ENCODE peak calls at places on chromosomes 11 and 22, in eight cellular contexts. E is GM23338, Q is A549, O is HCT116, Z is Panc1, A is SK-N-SH, R is HepG2, I is GM12878. N is an unnamed sample.

GRCh38 chr11:71173709-71174108 is 78.7 kb downstream of the SHANK2 start:
- DNase-seq in E (no peak), Q (no peak), O (no peak), Z (no peak), A (no peak), R (no peak), I (no peak), N (no peak)

GRCh38 chr22:47602732-47603131 is 840.3 kb downstream of the TBC1D22A start:
- DNase-seq in E (no peak), Q (no peak), O (no peak), Z (no peak), A (peak), R (no peak), I (no peak), N (no peak)

GRCh38 chr11:113477321-113477720 is 2.1 kb upstream of the DRD2 start:
- DNase-seq in E (peak), Q (no peak), O (no peak), Z (no peak), A (peak), R (no peak), I (no peak), N (no peak)

GRCh38 chr11:32400670-32401369 is 34.5 kb downstream of the WT1 start:
- DNase-seq in E (no peak), Q (no peak), O (no peak), Z (no peak), A (no peak), R (no peak), I (no peak), N (no peak)

GRCh38 chr22:38135133-38135706 is 24.7 kb upstream of the BAIAP2L2 start:
- DNase-seq in E (no peak), Q (peak), O (peak), Z (no peak), A (no peak), R (no peak), I (no peak), N (peak)

GRCh38 chr11:69280994-69281393 is 13.0 kb upstream of the MYEOV start:
- DNase-seq in E (no peak), Q (peak), O (peak), Z (no peak), A (no peak), R (no peak), I (no peak), N (no peak)

GRCh38 chr11:108501396-108501795 is 3.2 kb upstream of the POGLUT3 start:
- DNase-seq in E (no peak), Q (no peak), O (no peak), Z (no peak), A (no peak), R (no peak), I (no peak), N (no peak)

GRCh38 chr11:65586676-65587075 is 8.9 kb downstream of the KCNK7 start:
- DNase-seq in E (peak), Q (no peak), O (no peak), Z (no peak), A (peak), R (no peak), I (no peak), N (no peak)

GRCh38 chr11:64410396-64410718 is 51.4 kb downstream of the RPS6KA4 start:
- DNase-seq in E (no peak), Q (no peak), O (no peak), Z (no peak), A (no peak), R (no peak), I (no peak), N (no peak)

GRCh38 chr11:48066881-48067800 is 86.8 kb downstream of the PTPRJ start:
- DNase-seq in E (no peak), Q (no peak), O (no peak), Z (no peak), A (no peak), R (no peak), I (no peak), N (peak)

GRCh38 chr11:132610216-132610615 is 922.1 kb downstream of the OPCML start:
- DNase-seq in E (no peak), Q (no peak), O (no peak), Z (no peak), A (no peak), R (no peak), I (no peak), N (no peak)
- TF ChIP-seq REST in E (no peak), Q (no peak), O (no peak), Z (no peak), A (no peak), R (no peak), I (no peak), N (no peak)

GRCh38 chr11:19345519-19345847 is 104.7 kb upstream of the E2F8 start:
- DNase-seq in E (peak), Q (no peak), O (no peak), Z (no peak), A (peak), R (no peak), I (no peak), N (no peak)
- H3K4me3 ChIP-seq in E (peak), Q (peak), O (no peak), Z (no peak), A (peak), R (no peak), I (peak), N (no peak)

GRCh38 chr11:19164230-19164855 is 37.4 kb downstream of the CSRP3 start:
- DNase-seq in E (no peak), Q (no peak), O (no peak), Z (no peak), A (no peak), R (no peak), I (no peak), N (no peak)

GRCh38 chr11:19163627-19164026 is 38.2 kb downstream of the CSRP3 start:
- DNase-seq in E (no peak), Q (no peak), O (no peak), Z (no peak), A (no peak), R (no peak), I (no peak), N (no peak)

GRCh38 chr11:19162946-19163345 is 38.8 kb downstream of the CSRP3 start:
- DNase-seq in E (no peak), Q (no peak), O (no peak), Z (no peak), A (no peak), R (no peak), I (no peak), N (no peak)

GRCh38 chr11:19161651-19162050 is 40.1 kb downstream of the CSRP3 start:
- DNase-seq in E (no peak), Q (no peak), O (no peak), Z (no peak), A (no peak), R (no peak), I (no peak), N (no peak)

GRCh38 chr11:19160839-19161238 is 40.9 kb downstream of the CSRP3 start:
- DNase-seq in E (no peak), Q (no peak), O (no peak), Z (no peak), A (no peak), R (no peak), I (no peak), N (no peak)
- TF ChIP-seq CTCF in E (no peak), Q (no peak), O (no peak), Z (peak), A (no peak), R (no peak), I (no peak), N (no peak)

GRCh38 chr11:62896049-62896448 is 15.4 kb downstream of the SLC3A2 start:
- DNase-seq in E (no peak), Q (no peak), O (no peak), Z (no peak), A (no peak), R (no peak), I (no peak), N (no peak)
- TF ChIP-seq REST in E (no peak), Q (no peak), O (no peak), Z (no peak), A (no peak), R (no peak), I (no peak), N (no peak)

GRCh38 chr22:46535876-46536558 is 1.4 kb downstream of the CELSR1 start:
- DNase-seq in E (peak), Q (no peak), O (no peak), Z (no peak), A (no peak), R (no peak), I (no peak), N (no peak)

GRCh38 chr22:46537946-46538815 is 761 bp upstream of the CELSR1 start:
- DNase-seq in E (peak), Q (peak), O (no peak), Z (no peak), A (peak), R (no peak), I (no peak), N (no peak)

GRCh38 chr22:46538816-46539163 is 1.4 kb upstream of the CELSR1 start:
- DNase-seq in E (no peak), Q (no peak), O (no peak), Z (no peak), A (no peak), R (no peak), I (no peak), N (no peak)

GRCh38 chr22:46536559-46537220 is 730 bp downstream of the CELSR1 start:
- DNase-seq in E (peak), Q (no peak), O (no peak), Z (no peak), A (peak), R (no peak), I (no peak), N (no peak)

DNA sequence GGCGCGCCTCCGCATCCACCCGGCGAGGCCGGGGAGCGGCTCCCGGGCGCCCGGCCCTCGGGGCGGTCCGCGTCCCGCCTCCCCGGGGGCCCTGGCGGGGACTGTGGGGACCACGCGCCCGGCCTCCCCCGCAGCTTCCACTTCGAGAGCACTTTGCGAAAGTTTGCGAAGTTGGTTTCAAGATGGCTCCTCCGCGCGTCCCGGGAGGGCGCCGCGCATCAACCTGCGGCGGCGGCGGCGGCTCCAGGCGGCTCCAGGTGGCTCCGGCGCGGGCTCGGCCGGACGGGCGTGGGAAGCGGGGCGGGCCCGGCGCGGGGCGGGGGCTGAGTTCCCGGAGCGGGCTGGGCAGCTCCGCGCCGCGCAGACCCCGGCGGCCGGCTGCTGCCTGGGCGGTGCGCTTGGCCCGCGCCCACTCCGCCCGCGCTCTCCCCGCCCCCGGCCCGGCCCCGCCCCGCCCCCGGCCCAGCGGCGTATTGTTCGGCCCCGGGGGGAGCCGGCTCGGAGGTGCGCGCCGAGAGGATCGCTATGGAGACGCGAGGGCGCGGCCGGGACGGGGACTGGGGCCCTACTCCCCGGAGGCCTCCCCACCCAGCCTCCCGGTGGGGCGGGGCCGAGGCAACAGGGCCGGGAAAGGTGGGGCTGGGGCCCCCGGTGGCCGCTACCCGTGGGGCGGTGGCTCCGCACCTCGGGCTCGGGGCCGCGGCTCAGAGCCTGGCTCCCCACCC is at the start of gene CELSR1:
- DNase-seq in E (peak), Q (peak), O (no peak), Z (no peak), A (peak), R (no peak), I (no peak), N (peak)
- H3K4me3 ChIP-seq in E (peak), Q (peak), O (peak), Z (peak), A (peak), R (peak), I (no peak), N (peak)

GRCh38 chr11:9662273-9662672 is 1.6 kb upstream of the SWAP70 start:
- DNase-seq in E (no peak), Q (no peak), O (no peak), Z (no peak), A (no peak), R (no peak), I (no peak), N (peak)

GRCh38 chr11:9664276-9665171 is 647 bp downstream of the SWAP70 start:
- DNase-seq in E (peak), Q (peak), O (no peak), Z (peak), A (no peak), R (peak), I (no peak), N (no peak)

GRCh38 chr11:9660886-9661285 is 3.0 kb upstream of the SWAP70 start:
- DNase-seq in E (no peak), Q (peak), O (no peak), Z (no peak), A (no peak), R (no peak), I (no peak), N (no peak)

GRCh38 chr11:9665749-9666148 is 1.9 kb downstream of the SWAP70 start:
- DNase-seq in E (no peak), Q (no peak), O (no peak), Z (no peak), A (no peak), R (no peak), I (no peak), N (no peak)

GRCh38 chr11:9663699-9664275 is at the start of gene SWAP70:
- DNase-seq in E (peak), Q (peak), O (peak), Z (peak), A (peak), R (peak), I (no peak), N (peak)
- TF ChIP-seq CTCF in E (peak), Q (no peak), O (peak), Z (no peak), A (peak), R (peak), I (no peak), N (no peak)

N was measured in HL-60.